ENCODE peak calls at places on chromosomes 1 and 21, in six cellular contexts. One of them, this sample, is unnamed.

GRCh38 chr21:46029201-46029924 is 47.8 kb downstream of the COL6A1 start:
- DNase-seq in GM12878: no peak
- DNase-seq in endothelial cell of umbilical vein: no peak
- DNase-seq in K562: no peak
- DNase-seq in A549: no peak
- DNase-seq in HepG2: no peak
- DNase-seq in this sample: no peak

GRCh38 chr1:198333744-198334143 is 176.9 kb downstream of the NEK7 start:
- DNase-seq in endothelial cell of umbilical vein: no peak
- DNase-seq in GM12878: no peak
- DNase-seq in HepG2: no peak
- DNase-seq in K562: no peak
- DNase-seq in A549: no peak
- DNase-seq in this sample: no peak

GRCh38 chr1:158328424-158328823 is 2.9 kb downstream of the CD1B start:
- DNase-seq in A549: no peak
- DNase-seq in GM12878: no peak
- DNase-seq in K562: no peak
- DNase-seq in endothelial cell of umbilical vein: no peak
- DNase-seq in HepG2: no peak
- DNase-seq in this sample: no peak

GRCh38 chr1:117093091-117093534 is 28.4 kb downstream of the TRIM45 start:
- DNase-seq in GM12878: no peak
- DNase-seq in K562: peak
- DNase-seq in endothelial cell of umbilical vein: peak
- DNase-seq in A549: peak
- DNase-seq in HepG2: no peak
- DNase-seq in this sample: no peak

GRCh38 chr1:232431748-232432147 is 198.2 kb downstream of the SIPA1L2 start:
- DNase-seq in GM12878: no peak
- DNase-seq in A549: no peak
- DNase-seq in K562: no peak
- DNase-seq in HepG2: no peak
- DNase-seq in endothelial cell of umbilical vein: no peak
- DNase-seq in this sample: no peak

GRCh38 chr1:8276173-8276914 is 41.6 kb upstream of the SLC45A1 start:
- DNase-seq in endothelial cell of umbilical vein: no peak
- DNase-seq in A549: peak
- DNase-seq in GM12878: no peak
- DNase-seq in HepG2: no peak
- DNase-seq in K562: peak
- DNase-seq in this sample: peak

GRCh38 chr1:59543211-59543668 is 246.3 kb downstream of the FGGY start:
- DNase-seq in HepG2: peak
- DNase-seq in endothelial cell of umbilical vein: no peak
- DNase-seq in K562: no peak
- DNase-seq in A549: no peak
- DNase-seq in GM12878: no peak
- DNase-seq in this sample: no peak

GRCh38 chr1:24900486-24900849 is 29.6 kb downstream of the RUNX3 start:
- DNase-seq in HepG2: no peak
- DNase-seq in endothelial cell of umbilical vein: no peak
- DNase-seq in GM12878: no peak
- DNase-seq in A549: no peak
- DNase-seq in K562: no peak
- DNase-seq in this sample: no peak

GRCh38 chr1:199691540-199691939 is 336.0 kb upstream of the NR5A2 start:
- DNase-seq in K562: no peak
- DNase-seq in GM12878: no peak
- DNase-seq in HepG2: no peak
- DNase-seq in endothelial cell of umbilical vein: peak
- DNase-seq in A549: peak
- DNase-seq in this sample: peak

GRCh38 chr1:26159113-26160039 is 497 bp downstream of the FAM110D start:
- DNase-seq in GM12878: no peak
- DNase-seq in endothelial cell of umbilical vein: no peak
- DNase-seq in HepG2: no peak
- DNase-seq in K562: no peak
- DNase-seq in A549: no peak
- DNase-seq in this sample: no peak

GRCh38 chr1:88145752-88146151 is 538.3 kb upstream of the PKN2 start:
- DNase-seq in A549: peak
- DNase-seq in K562: no peak
- DNase-seq in GM12878: no peak
- DNase-seq in endothelial cell of umbilical vein: no peak
- DNase-seq in HepG2: peak
- DNase-seq in this sample: no peak

GRCh38 chr1:170149241-170149640 is 3.5 kb downstream of the NTMT2 start:
- DNase-seq in K562: no peak
- DNase-seq in A549: no peak
- DNase-seq in HepG2: no peak
- DNase-seq in GM12878: no peak
- DNase-seq in endothelial cell of umbilical vein: no peak
- DNase-seq in this sample: no peak

GRCh38 chr1:230422221-230422981 is 3.7 kb downstream of the PGBD5 start:
- DNase-seq in A549: no peak
- DNase-seq in HepG2: no peak
- DNase-seq in endothelial cell of umbilical vein: no peak
- DNase-seq in K562: no peak
- DNase-seq in GM12878: no peak
- DNase-seq in this sample: no peak

GRCh38 chr1:225446298-225446941 is 18.6 kb upstream of the LBR start:
- DNase-seq in K562: no peak
- DNase-seq in HepG2: no peak
- DNase-seq in endothelial cell of umbilical vein: peak
- DNase-seq in A549: no peak
- DNase-seq in GM12878: no peak
- DNase-seq in this sample: no peak

GRCh38 chr21:32372755-32373154 is 20.1 kb downstream of the URB1 start:
- DNase-seq in K562: no peak
- DNase-seq in endothelial cell of umbilical vein: peak
- DNase-seq in A549: no peak
- DNase-seq in HepG2: no peak
- DNase-seq in GM12878: no peak
- DNase-seq in this sample: no peak

GRCh38 chr1:71656902-71657301 is 576.1 kb upstream of the ZRANB2 start:
- DNase-seq in HepG2: no peak
- DNase-seq in GM12878: no peak
- DNase-seq in A549: no peak
- DNase-seq in K562: no peak
- DNase-seq in endothelial cell of umbilical vein: no peak
- DNase-seq in this sample: no peak

GRCh38 chr1:233356705-233356987 is 29.1 kb downstream of the MAP3K21 start:
- DNase-seq in K562: no peak
- DNase-seq in A549: no peak
- DNase-seq in HepG2: no peak
- DNase-seq in endothelial cell of umbilical vein: no peak
- DNase-seq in GM12878: no peak
- DNase-seq in this sample: no peak

GRCh38 chr21:45974073-45975016 is 7.2 kb upstream of the COL6A1 start:
- DNase-seq in endothelial cell of umbilical vein: peak
- DNase-seq in GM12878: no peak
- DNase-seq in A549: no peak
- DNase-seq in K562: peak
- DNase-seq in HepG2: no peak
- DNase-seq in this sample: peak

GRCh38 chr1:13505020-13505419 is 8.8 kb downstream of the LRRC38 start:
- DNase-seq in endothelial cell of umbilical vein: no peak
- DNase-seq in A549: no peak
- DNase-seq in K562: no peak
- DNase-seq in HepG2: no peak
- DNase-seq in GM12878: no peak
- DNase-seq in this sample: no peak

GRCh38 chr1:43968348-43968948 is 1.4 kb upstream of the DPH2 start:
- DNase-seq in GM12878: no peak
- DNase-seq in A549: no peak
- DNase-seq in HepG2: no peak
- DNase-seq in K562: peak
- DNase-seq in endothelial cell of umbilical vein: peak
- DNase-seq in this sample: peak

GRCh38 chr1:94522304-94522703 is 19.3 kb downstream of the F3 start:
- DNase-seq in HepG2: no peak
- DNase-seq in A549: peak
- DNase-seq in GM12878: no peak
- DNase-seq in endothelial cell of umbilical vein: peak
- DNase-seq in K562: peak
- DNase-seq in this sample: peak

GRCh38 chr1:211627259-211627658 is 48.2 kb downstream of the NEK2 start:
- DNase-seq in GM12878: no peak
- DNase-seq in endothelial cell of umbilical vein: no peak
- DNase-seq in HepG2: no peak
- DNase-seq in K562: no peak
- DNase-seq in A549: no peak
- DNase-seq in this sample: no peak

GRCh38 chr1:88787023-88787903 is 103.2 kb downstream of the PKN2 start:
- DNase-seq in HepG2: no peak
- DNase-seq in GM12878: no peak
- DNase-seq in K562: no peak
- DNase-seq in endothelial cell of umbilical vein: no peak
- DNase-seq in A549: no peak
- DNase-seq in this sample: no peak

DNA sequence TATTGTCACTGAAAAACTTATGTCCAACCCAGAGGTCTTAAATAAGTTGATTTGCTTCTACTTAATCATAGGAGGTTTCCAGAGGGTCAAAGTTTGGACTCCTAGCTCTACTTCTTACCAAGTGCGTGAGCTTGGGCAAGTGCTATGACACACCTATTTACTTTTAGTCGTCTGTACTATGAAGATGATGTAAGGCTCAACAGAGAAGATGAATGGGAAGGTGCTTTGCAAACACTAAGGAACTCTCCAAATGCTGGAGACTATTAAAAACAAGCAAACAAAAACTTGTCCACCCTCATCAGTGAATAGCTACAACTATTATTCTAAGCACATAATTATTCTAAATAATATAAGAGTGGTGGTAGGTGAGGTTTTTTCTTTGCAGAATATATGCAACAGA is 232.3 kb upstream of the USP24 start:
- DNase-seq in GM12878: no peak
- DNase-seq in A549: peak
- DNase-seq in endothelial cell of umbilical vein: peak
- DNase-seq in HepG2: peak
- DNase-seq in K562: no peak
- DNase-seq in this sample: no peak
- TF ChIP-seq MYC in GM12878: no peak
- TF ChIP-seq MYC in A549: no peak
- TF ChIP-seq MYC in endothelial cell of umbilical vein: no peak
- TF ChIP-seq MYC in HepG2: no peak
- TF ChIP-seq MYC in K562: no peak
- TF ChIP-seq MYC in this sample: no peak

GRCh38 chr21:44518684-44519083 is 21.3 kb downstream of the KRTAP10-1 start:
- DNase-seq in A549: no peak
- DNase-seq in GM12878: no peak
- DNase-seq in K562: no peak
- DNase-seq in endothelial cell of umbilical vein: no peak
- DNase-seq in HepG2: no peak
- DNase-seq in this sample: no peak

GRCh38 chr21:44515359-44516165 is 24.4 kb downstream of the KRTAP10-1 start:
- DNase-seq in HepG2: no peak
- DNase-seq in endothelial cell of umbilical vein: no peak
- DNase-seq in K562: no peak
- DNase-seq in GM12878: no peak
- DNase-seq in A549: no peak
- DNase-seq in this sample: no peak

GRCh38 chr21:44516828-44517174 is 23.2 kb downstream of the KRTAP10-1 start:
- DNase-seq in HepG2: no peak
- DNase-seq in endothelial cell of umbilical vein: no peak
- DNase-seq in GM12878: no peak
- DNase-seq in A549: no peak
- DNase-seq in K562: no peak
- DNase-seq in this sample: no peak

GRCh38 chr21:44516342-44516741 is 23.7 kb downstream of the KRTAP10-1 start:
- DNase-seq in endothelial cell of umbilical vein: no peak
- DNase-seq in A549: no peak
- DNase-seq in GM12878: no peak
- DNase-seq in HepG2: no peak
- DNase-seq in K562: no peak
- DNase-seq in this sample: no peak

DNA sequence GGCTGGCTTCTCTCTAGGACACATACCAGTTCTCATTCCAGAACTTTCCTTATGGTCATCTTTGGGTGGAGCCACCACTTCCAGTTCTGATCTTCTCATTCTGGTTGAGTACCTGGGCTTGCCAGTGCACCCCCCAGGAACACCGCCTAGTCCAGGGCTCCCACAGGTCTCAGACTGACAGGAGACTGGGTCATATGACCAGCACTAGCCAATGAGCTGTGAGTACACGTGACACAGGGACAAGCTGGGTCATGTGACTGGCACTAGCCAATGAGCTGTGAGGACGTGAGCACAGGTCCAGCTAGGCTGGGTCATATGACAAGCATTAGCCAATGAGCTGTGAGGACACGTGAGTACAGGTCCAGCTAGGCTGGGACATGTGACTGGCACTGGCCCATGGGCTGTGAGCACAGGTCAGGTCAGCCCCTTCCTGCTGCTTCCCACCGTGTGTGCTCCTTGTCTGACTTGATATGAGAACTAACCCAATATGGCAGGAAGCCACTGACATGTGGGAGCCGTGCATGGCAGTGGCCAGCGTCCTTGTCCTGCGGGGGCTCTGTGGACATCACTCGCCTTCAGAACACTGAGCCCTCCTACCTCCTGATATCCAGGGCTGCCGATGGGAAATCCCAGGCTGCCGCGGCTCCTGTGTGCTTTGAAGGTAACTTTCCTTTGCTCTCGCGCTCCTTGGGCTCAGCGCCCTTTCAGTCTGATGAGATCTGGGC is 22.7 kb downstream of the KRTAP10-1 start:
- DNase-seq in GM12878: peak
- DNase-seq in endothelial cell of umbilical vein: no peak
- DNase-seq in K562: peak
- DNase-seq in A549: peak
- DNase-seq in HepG2: peak
- DNase-seq in this sample: peak
- TF ChIP-seq POLR2A in GM12878: no peak
- TF ChIP-seq POLR2A in endothelial cell of umbilical vein: no peak
- TF ChIP-seq POLR2A in K562: peak
- TF ChIP-seq POLR2A in A549: no peak
- TF ChIP-seq POLR2A in HepG2: no peak
- TF ChIP-seq POLR2A in this sample: no peak

GRCh38 chr1:16118706-16119105 is 37.2 kb downstream of the EPHA2 start:
- DNase-seq in K562: no peak
- DNase-seq in endothelial cell of umbilical vein: no peak
- DNase-seq in A549: no peak
- DNase-seq in GM12878: no peak
- DNase-seq in HepG2: no peak
- DNase-seq in this sample: no peak
- TF ChIP-seq MYC in K562: no peak
- TF ChIP-seq MYC in endothelial cell of umbilical vein: no peak
- TF ChIP-seq MYC in A549: no peak
- TF ChIP-seq MYC in GM12878: no peak
- TF ChIP-seq MYC in HepG2: no peak
- TF ChIP-seq MYC in this sample: no peak

DNA sequence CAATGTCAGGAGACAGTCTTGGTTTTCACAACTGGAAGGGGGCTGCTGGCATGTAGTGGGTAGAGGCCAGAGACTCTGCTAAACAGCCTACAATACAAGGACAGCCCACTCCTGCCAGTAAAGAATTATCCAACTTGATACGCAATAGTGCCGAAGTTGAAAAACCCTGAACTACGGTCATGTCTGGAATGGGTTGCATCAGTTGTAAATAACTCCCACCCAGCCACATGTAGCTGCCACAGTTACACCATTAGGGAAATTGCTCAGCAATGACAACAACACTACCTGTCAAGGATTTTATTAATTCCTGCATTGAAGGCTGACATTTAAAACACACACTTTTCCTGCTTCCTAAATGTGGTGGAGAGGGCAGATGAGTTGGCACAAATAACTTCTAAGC is 54.3 kb downstream of the C8B start:
- DNase-seq in endothelial cell of umbilical vein: no peak
- DNase-seq in K562: no peak
- DNase-seq in A549: no peak
- DNase-seq in GM12878: no peak
- DNase-seq in HepG2: peak
- DNase-seq in this sample: no peak
- TF ChIP-seq POLR2A in endothelial cell of umbilical vein: no peak
- TF ChIP-seq POLR2A in K562: no peak
- TF ChIP-seq POLR2A in A549: no peak
- TF ChIP-seq POLR2A in GM12878: no peak
- TF ChIP-seq POLR2A in HepG2: no peak
- TF ChIP-seq POLR2A in this sample: no peak

This sample was measured in NB4.